ENCODE peak calls at places on chromosome 13, in six cellular contexts. One of them, this sample, is unnamed. For H3K4me1 and H3K27me3, the result is how much of the 10 kb centered on the place peaks cover.

GRCh38 chr13:30884543-30884942 is 21.5 kb upstream of the MEDAG start:
- DNase-seq in IMR-90: no peak
- DNase-seq in heart left ventricle: no peak
- DNase-seq in psoas muscle: no peak
- DNase-seq in spleen: no peak
- DNase-seq in hepatocyte: no peak
- DNase-seq in this sample: no peak

GRCh38 chr13:76350399-76350798 is 535.8 kb downstream of the KCTD12 start:
- DNase-seq in IMR-90: peak
- DNase-seq in heart left ventricle: no peak
- DNase-seq in psoas muscle: no peak
- DNase-seq in spleen: no peak
- DNase-seq in hepatocyte: peak
- DNase-seq in this sample: no peak

GRCh38 chr13:40158218-40158617 is 502.8 kb downstream of the COG6 start:
- DNase-seq in IMR-90: no peak
- DNase-seq in heart left ventricle: no peak
- DNase-seq in psoas muscle: no peak
- DNase-seq in spleen: no peak
- DNase-seq in hepatocyte: no peak
- DNase-seq in this sample: no peak

GRCh38 chr13:26310470-26310869 is 56.5 kb downstream of the CDK8 start:
- DNase-seq in IMR-90: no peak
- DNase-seq in heart left ventricle: no peak
- DNase-seq in psoas muscle: no peak
- DNase-seq in spleen: no peak
- DNase-seq in hepatocyte: no peak
- DNase-seq in this sample: no peak

GRCh38 chr13:47901451-47901850 is 99.6 kb downstream of the SUCLA2 start:
- DNase-seq in IMR-90: peak
- DNase-seq in heart left ventricle: no peak
- DNase-seq in psoas muscle: no peak
- DNase-seq in spleen: no peak
- DNase-seq in hepatocyte: no peak
- DNase-seq in this sample: no peak

GRCh38 chr13:41621716-41622508 is 164.6 kb downstream of the RGCC start:
- DNase-seq in IMR-90: peak
- DNase-seq in heart left ventricle: no peak
- DNase-seq in psoas muscle: no peak
- DNase-seq in spleen: no peak
- DNase-seq in hepatocyte: no peak
- DNase-seq in this sample: no peak

GRCh38 chr13:49791753-49792549 is 531 bp downstream of the KPNA3 start:
- DNase-seq in IMR-90: peak
- DNase-seq in heart left ventricle: peak
- DNase-seq in psoas muscle: peak
- DNase-seq in spleen: peak
- DNase-seq in hepatocyte: peak
- DNase-seq in this sample: no peak

GRCh38 chr13:31749929-31750328 is 10.6 kb downstream of the RXFP2 start:
- DNase-seq in IMR-90: peak
- DNase-seq in heart left ventricle: no peak
- DNase-seq in psoas muscle: no peak
- DNase-seq in spleen: no peak
- DNase-seq in hepatocyte: no peak
- DNase-seq in this sample: no peak

GRCh38 chr13:44303681-44304432 is 69.8 kb upstream of the SERP2 start:
- DNase-seq in IMR-90: no peak
- DNase-seq in heart left ventricle: peak
- DNase-seq in psoas muscle: peak
- DNase-seq in spleen: no peak
- DNase-seq in hepatocyte: peak
- DNase-seq in this sample: no peak

GRCh38 chr13:82654143-82654542 is 1228.1 kb downstream of the SLITRK1 start:
- DNase-seq in IMR-90: no peak
- DNase-seq in heart left ventricle: no peak
- DNase-seq in psoas muscle: no peak
- DNase-seq in spleen: no peak
- DNase-seq in hepatocyte: no peak
- DNase-seq in this sample: no peak

GRCh38 chr13:44843403-44843802 is 145.9 kb downstream of the NUFIP1 start:
- DNase-seq in IMR-90: peak
- DNase-seq in heart left ventricle: no peak
- DNase-seq in psoas muscle: no peak
- DNase-seq in spleen: no peak
- DNase-seq in hepatocyte: no peak
- DNase-seq in this sample: no peak

GRCh38 chr13:83879431-83880171 is 2.7 kb downstream of the SLITRK1 start:
- DNase-seq in IMR-90: no peak
- DNase-seq in heart left ventricle: no peak
- DNase-seq in psoas muscle: no peak
- DNase-seq in spleen: peak
- DNase-seq in hepatocyte: peak
- DNase-seq in this sample: no peak

GRCh38 chr13:57637515-57637914 is 6.0 kb downstream of the PCDH17 start:
- DNase-seq in IMR-90: no peak
- DNase-seq in heart left ventricle: no peak
- DNase-seq in psoas muscle: no peak
- DNase-seq in spleen: no peak
- DNase-seq in hepatocyte: no peak
- DNase-seq in this sample: no peak

GRCh38 chr13:106284358-106284757 is 251.1 kb downstream of the EFNB2 start:
- DNase-seq in IMR-90: peak
- DNase-seq in heart left ventricle: no peak
- DNase-seq in psoas muscle: no peak
- DNase-seq in spleen: no peak
- DNase-seq in hepatocyte: no peak
- DNase-seq in this sample: no peak

GRCh38 chr13:30934381-30934780 is 1.9 kb downstream of the TEX26 start:
- DNase-seq in IMR-90: peak
- DNase-seq in heart left ventricle: no peak
- DNase-seq in psoas muscle: no peak
- DNase-seq in spleen: no peak
- DNase-seq in hepatocyte: no peak
- DNase-seq in this sample: no peak

GRCh38 chr13:66915596-66916185 is 314.4 kb downstream of the PCDH9 start:
- DNase-seq in IMR-90: peak
- DNase-seq in heart left ventricle: no peak
- DNase-seq in psoas muscle: no peak
- DNase-seq in spleen: no peak
- DNase-seq in hepatocyte: no peak
- DNase-seq in this sample: no peak

GRCh38 chr13:51230473-51231105 is 8.4 kb downstream of the FAM124A start:
- DNase-seq in IMR-90: peak
- DNase-seq in heart left ventricle: peak
- DNase-seq in psoas muscle: peak
- DNase-seq in spleen: no peak
- DNase-seq in hepatocyte: peak
- DNase-seq in this sample: no peak

GRCh38 chr13:23473236-23473635 is 39.7 kb upstream of the SACS start:
- DNase-seq in IMR-90: no peak
- DNase-seq in heart left ventricle: no peak
- DNase-seq in psoas muscle: no peak
- DNase-seq in spleen: no peak
- DNase-seq in hepatocyte: no peak
- DNase-seq in this sample: no peak

GRCh38 chr13:29884671-29885424 is 34.4 kb upstream of the UBL3 start:
- DNase-seq in IMR-90: peak
- DNase-seq in heart left ventricle: no peak
- DNase-seq in psoas muscle: no peak
- DNase-seq in spleen: no peak
- DNase-seq in hepatocyte: no peak
- DNase-seq in this sample: no peak

GRCh38 chr13:22050951-22051563 is 380.2 kb downstream of the FGF9 start:
- DNase-seq in IMR-90: no peak
- DNase-seq in heart left ventricle: no peak
- DNase-seq in psoas muscle: no peak
- DNase-seq in spleen: no peak
- DNase-seq in hepatocyte: no peak
- DNase-seq in this sample: no peak

DNA sequence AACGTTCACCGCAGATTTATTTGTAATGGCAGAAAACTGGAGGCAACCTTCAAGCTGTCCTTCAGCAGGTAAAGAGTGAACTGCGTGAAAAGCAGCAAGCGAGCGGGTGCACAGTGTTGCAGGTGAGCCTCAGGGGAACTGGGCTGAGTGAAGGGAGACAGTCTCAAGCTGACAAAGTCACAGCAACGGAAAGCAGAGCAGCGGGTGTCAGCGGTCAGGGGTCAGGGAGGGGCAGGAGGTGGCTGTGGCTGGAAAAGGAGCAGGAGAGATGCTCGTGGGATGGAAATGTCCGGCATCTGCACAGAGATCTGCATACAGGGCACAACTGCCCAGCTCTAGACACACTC is 8.5 kb upstream of the RASA3 start:
- DNase-seq in IMR-90: no peak
- DNase-seq in heart left ventricle: peak
- DNase-seq in psoas muscle: no peak
- DNase-seq in spleen: peak
- DNase-seq in hepatocyte: no peak
- DNase-seq in this sample: no peak
- H3K4me1 ChIP-seq in IMR-90: under half
- H3K4me1 ChIP-seq in heart left ventricle: under half
- H3K4me1 ChIP-seq in psoas muscle: under half
- H3K4me1 ChIP-seq in spleen: under half
- H3K4me1 ChIP-seq in hepatocyte: under half
- H3K4me1 ChIP-seq in this sample: half or more

DNA sequence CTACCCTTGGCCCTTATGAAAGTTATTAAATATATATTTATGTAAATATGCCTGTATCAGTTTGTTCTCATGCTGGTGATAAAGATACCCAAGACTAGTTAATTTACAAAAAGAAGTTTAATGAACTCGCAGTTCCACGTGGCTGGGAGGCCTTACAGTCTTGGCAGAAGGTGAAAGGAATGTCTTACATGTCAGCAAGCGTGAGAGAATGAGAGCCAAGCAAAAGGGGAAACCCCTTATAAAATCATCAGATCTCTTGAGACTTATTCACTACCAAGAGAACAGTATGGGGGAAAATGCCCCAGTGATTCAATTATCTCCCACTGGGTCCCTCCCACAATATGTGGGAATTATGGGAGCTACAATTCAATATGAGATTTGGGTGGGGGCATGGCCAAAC is 506.0 kb upstream of the ATXN8OS start:
- DNase-seq in IMR-90: no peak
- DNase-seq in heart left ventricle: no peak
- DNase-seq in psoas muscle: no peak
- DNase-seq in spleen: no peak
- DNase-seq in hepatocyte: no peak
- DNase-seq in this sample: no peak
- H3K27ac ChIP-seq in IMR-90: no peak
- H3K27ac ChIP-seq in heart left ventricle: no peak
- H3K27ac ChIP-seq in psoas muscle: no peak
- H3K27ac ChIP-seq in spleen: no peak
- H3K27ac ChIP-seq in hepatocyte: no peak
- H3K27ac ChIP-seq in this sample: no peak

DNA sequence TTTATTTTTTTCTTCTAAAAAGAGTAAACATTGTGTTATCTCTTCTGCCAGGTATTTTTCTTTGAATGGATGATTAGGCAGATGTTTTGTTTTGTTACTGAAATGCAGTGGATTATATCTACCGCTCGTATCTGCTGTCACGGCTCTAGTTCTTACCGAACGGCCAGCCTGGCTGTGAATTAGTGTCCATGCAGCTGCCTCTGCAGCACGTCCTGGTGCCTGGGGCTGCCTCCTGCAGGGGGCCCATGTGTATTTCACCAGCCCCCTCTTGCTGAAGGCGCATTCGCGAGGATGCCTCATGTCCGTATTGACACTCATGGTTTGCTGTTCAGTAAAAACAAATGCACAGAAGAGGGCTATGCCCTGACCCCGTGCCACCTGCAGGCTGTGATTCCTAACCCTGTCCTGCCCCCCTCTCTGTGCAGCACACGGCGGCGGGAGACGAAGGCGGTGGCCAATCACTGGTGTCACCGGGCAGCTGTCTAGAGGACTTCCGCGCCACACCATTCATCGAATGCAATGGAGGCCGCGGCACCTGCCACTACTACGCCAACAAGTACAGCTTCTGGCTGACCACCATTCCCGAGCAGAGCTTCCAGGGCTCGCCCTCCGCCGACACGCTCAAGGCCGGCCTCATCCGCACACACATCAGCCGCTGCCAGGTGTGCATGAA is 49.9 kb downstream of the RAB20 start:
- DNase-seq in IMR-90: no peak
- DNase-seq in heart left ventricle: no peak
- DNase-seq in psoas muscle: no peak
- DNase-seq in spleen: no peak
- DNase-seq in hepatocyte: no peak
- DNase-seq in this sample: no peak
- H3K27me3 ChIP-seq in IMR-90: under half
- H3K27me3 ChIP-seq in heart left ventricle: under half
- H3K27me3 ChIP-seq in psoas muscle: under half
- H3K27me3 ChIP-seq in spleen: under half
- H3K27me3 ChIP-seq in hepatocyte: under half
- H3K27me3 ChIP-seq in this sample: under half

DNA sequence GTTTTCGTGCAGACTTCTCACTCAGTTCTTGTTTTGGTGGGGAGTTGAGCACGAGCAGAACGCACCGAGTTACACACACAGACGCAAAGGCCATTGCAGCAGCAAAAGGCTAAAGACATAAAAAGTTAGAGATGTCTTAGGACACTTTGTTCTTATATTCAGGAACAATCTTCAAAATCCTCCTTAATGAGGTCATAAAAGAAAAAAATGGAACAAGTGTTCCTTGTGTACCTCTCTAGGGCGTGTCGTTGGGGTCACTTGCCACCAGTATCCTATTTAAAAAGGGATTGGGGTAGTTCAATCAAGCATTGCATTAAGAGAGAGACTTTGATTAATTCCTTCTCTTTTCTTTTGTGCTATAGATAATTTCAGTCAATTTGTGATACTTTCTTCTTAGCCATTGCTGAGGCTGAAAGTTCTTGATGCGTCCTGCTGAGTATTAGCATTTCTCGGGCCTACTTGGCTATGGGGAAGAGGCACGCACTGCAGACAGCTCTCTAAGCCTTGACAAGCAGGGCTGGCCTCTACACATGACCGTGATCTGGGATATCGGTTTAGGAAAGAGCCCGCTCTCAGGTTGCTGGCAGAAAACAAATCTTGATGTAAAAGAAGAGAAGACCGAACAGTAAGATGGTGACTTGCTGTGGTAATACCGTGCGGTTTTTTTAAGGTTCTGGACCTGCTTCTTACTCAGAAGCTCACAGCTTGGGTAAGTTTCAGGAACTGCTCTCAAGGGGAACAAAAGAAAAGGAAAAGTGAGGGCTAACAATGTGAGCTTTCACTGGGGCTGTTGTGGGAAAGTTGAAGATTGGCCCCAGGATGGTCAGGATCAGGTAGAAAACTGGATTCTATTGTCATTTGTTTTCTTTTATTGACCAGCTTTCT is 223.6 kb downstream of the TM9SF2 start:
- DNase-seq in IMR-90: no peak
- DNase-seq in heart left ventricle: no peak
- DNase-seq in psoas muscle: no peak
- DNase-seq in spleen: peak
- DNase-seq in hepatocyte: no peak
- DNase-seq in this sample: no peak
- H3K4me1 ChIP-seq in IMR-90: under half
- H3K4me1 ChIP-seq in heart left ventricle: under half
- H3K4me1 ChIP-seq in psoas muscle: under half
- H3K4me1 ChIP-seq in spleen: under half
- H3K4me1 ChIP-seq in hepatocyte: under half
- H3K4me1 ChIP-seq in this sample: under half

GRCh38 chr13:34776984-34777913 is 164.8 kb upstream of the NBEA start:
- DNase-seq in IMR-90: no peak
- DNase-seq in heart left ventricle: no peak
- DNase-seq in psoas muscle: no peak
- DNase-seq in spleen: no peak
- DNase-seq in hepatocyte: no peak
- DNase-seq in this sample: no peak
- H3K27ac ChIP-seq in IMR-90: no peak
- H3K27ac ChIP-seq in heart left ventricle: no peak
- H3K27ac ChIP-seq in psoas muscle: no peak
- H3K27ac ChIP-seq in spleen: no peak
- H3K27ac ChIP-seq in hepatocyte: no peak
- H3K27ac ChIP-seq in this sample: no peak